ENCODE peak calls at places on chromosomes 3 and 15, in eight cellular contexts. V is activated naive CD4-positive, alpha-beta T cell; E is NCI-H2107; W is anterior cingulate cortex; F is NCI-H1048; G is HEK293T; K is NCI-H1436 treated with DMSO at 0.1 percent for 48 hours; N is mesothelial cell of epicardium. L is an unnamed sample.

GRCh38 chr3:188974856-188975611 is 196.7 kb upstream of the TPRG1 start:
- DNase-seq in G (no peak), F (no peak), V (no peak), E (no peak), W (no peak), K (peak), N (no peak), L (no peak)

GRCh38 chr3:148079370-148079769 is 618.3 kb upstream of the AGTR1 start:
- DNase-seq in G (no peak), F (no peak), E (no peak), W (peak), V (no peak), K (no peak), N (no peak), L (no peak)

GRCh38 chr3:155093261-155093660 is 13.1 kb downstream of the MME start:
- DNase-seq in W (no peak), K (no peak), G (no peak), N (no peak), V (no peak), E (peak), F (no peak), L (no peak)

GRCh38 chr15:101329867-101330380 is 34.9 kb upstream of the SNRPA1 start:
- DNase-seq in E (no peak), F (no peak), K (no peak), W (no peak), N (no peak), V (no peak), G (no peak), L (no peak)

GRCh38 chr3:63968612-63969350 is 54.5 kb downstream of the PSMD6 start:
- DNase-seq in G (no peak), F (no peak), K (no peak), E (no peak), N (no peak), V (no peak), W (no peak), L (no peak)

GRCh38 chr3:172856766-172857742 is 106.5 kb downstream of the ECT2 start:
- DNase-seq in V (no peak), N (no peak), W (no peak), G (peak), K (no peak), F (no peak), E (no peak), L (peak)

GRCh38 chr3:172776049-172776717 is 25.7 kb downstream of the ECT2 start:
- DNase-seq in G (no peak), W (no peak), N (no peak), V (no peak), E (no peak), F (no peak), K (no peak), L (no peak)

GRCh38 chr15:27418729-27419128 is 447.7 kb downstream of the GABRG3 start:
- DNase-seq in N (no peak), V (no peak), F (no peak), E (no peak), K (no peak), G (no peak), W (peak), L (no peak)

GRCh38 chr3:126133606-126134005 is 46.8 kb downstream of the ALDH1L1 start:
- DNase-seq in W (no peak), K (no peak), V (no peak), G (no peak), N (peak), E (no peak), F (no peak), L (no peak)

GRCh38 chr3:56917740-56918568 is 116.2 kb upstream of the ARHGEF3 start:
- DNase-seq in F (no peak), G (no peak), E (peak), N (no peak), V (no peak), W (no peak), K (no peak), L (no peak)

GRCh38 chr3:37909067-37909911 is 47.6 kb downstream of the CTDSPL start:
- DNase-seq in F (no peak), E (no peak), W (no peak), N (no peak), G (no peak), K (no peak), V (no peak), L (no peak)

GRCh38 chr3:36192901-36193300 is 187.4 kb upstream of the STAC start:
- DNase-seq in K (no peak), F (no peak), E (no peak), W (no peak), G (no peak), N (no peak), V (no peak), L (no peak)

GRCh38 chr15:26082833-26083174 is 219.7 kb upstream of the ATP10A start:
- DNase-seq in V (no peak), N (no peak), K (no peak), E (no peak), F (no peak), G (no peak), W (no peak), L (no peak)

GRCh38 chr3:77179762-77180161 is 139.9 kb downstream of the ROBO2 start:
- DNase-seq in E (no peak), N (no peak), K (no peak), W (no peak), V (no peak), F (no peak), G (no peak), L (peak)

GRCh38 chr15:42364529-42364928 is 5.2 kb downstream of the CAPN3 start:
- DNase-seq in N (no peak), K (no peak), F (no peak), G (no peak), W (no peak), V (no peak), E (no peak), L (no peak)

GRCh38 chr3:5186089-5186853 is 1.2 kb upstream of the EDEM1 start:
- DNase-seq in W (no peak), K (no peak), N (no peak), F (no peak), E (no peak), G (no peak), V (no peak), L (no peak)

GRCh38 chr15:91942676-91943417 is 89.3 kb downstream of the SLCO3A1 start:
- DNase-seq in F (no peak), W (no peak), N (no peak), V (no peak), G (no peak), K (no peak), E (no peak), L (peak)

GRCh38 chr15:59687831-59688230 is 1.3 kb downstream of the BNIP2 start:
- DNase-seq in N (no peak), E (no peak), K (no peak), G (no peak), W (no peak), V (no peak), F (no peak), L (peak)

GRCh38 chr3:196611761-196612483 is 27.6 kb upstream of the NRROS start:
- DNase-seq in K (no peak), N (no peak), V (no peak), W (no peak), G (no peak), F (no peak), E (no peak), L (no peak)

GRCh38 chr15:89801471-89802205 is 13.0 kb downstream of the ANPEP start:
- DNase-seq in W (no peak), K (no peak), V (no peak), N (no peak), G (no peak), E (no peak), F (no peak), L (no peak)

GRCh38 chr3:39716849-39717248 is 92.6 kb upstream of the MYRIP start:
- DNase-seq in E (no peak), N (no peak), G (no peak), W (no peak), K (no peak), V (no peak), F (no peak), L (peak)

GRCh38 chr15:100338971-100339444 is 2.8 kb downstream of the ADAMTS17 start:
- DNase-seq in E (no peak), W (peak), K (no peak), V (no peak), G (peak), N (peak), F (peak), L (peak)

GRCh38 chr3:8805774-8806173 is 36.4 kb upstream of the OXTR start:
- DNase-seq in W (no peak), N (no peak), V (no peak), G (no peak), K (no peak), F (no peak), E (no peak), L (no peak)

GRCh38 chr3:58994746-58995330 is 55.0 kb downstream of the CFAP20DC start:
- DNase-seq in V (no peak), K (no peak), W (no peak), N (no peak), E (peak), G (peak), F (peak), L (peak)

GRCh38 chr3:80087769-80088168 is 320.0 kb upstream of the ROBO1 start:
- DNase-seq in V (no peak), K (no peak), E (no peak), W (no peak), F (no peak), G (no peak), N (no peak), L (no peak)

GRCh38 chr3:39727415-39727814 is 82.0 kb upstream of the MYRIP start:
- DNase-seq in G (no peak), K (no peak), F (no peak), N (no peak), E (no peak), V (no peak), W (no peak), L (peak)

L was measured in T47D.